ENCODE peak calls at places on chromosomes 16 and 17, in nine cellular contexts. R, D, B, Q, L, X, M, U and F are unnamed samples.
A peak's percentile ranks its signal among the peaks of the same experiment; 100 is the strongest.

GRCh38 chr16:1435921-1436697 is 5.2 kb downstream of the PERCC1 start:
- DNase-seq in R (no peak), D (no peak), B (no peak), Q (no peak), L (no peak), X (no peak), M (no peak), U (no peak), F (no peak)

GRCh38 chr17:40065041-40065770 is 2.4 kb downstream of the THRA start:
- DNase-seq in R (no peak), D (no peak), B (no peak), Q (no peak), L (no peak), X (no peak), M (no peak), U (no peak), F (no peak)

GRCh38 chr17:64732336-64733006 is 70.4 kb upstream of the SMURF2 start:
- DNase-seq in R (no peak), D (no peak), B (no peak), Q (no peak), L (no peak), X (no peak), M (no peak), U (no peak), F (no peak)

GRCh38 chr17:46003907-46004748 is 5.1 kb downstream of the STH start:
- DNase-seq in R (no peak), D (no peak), B (no peak), Q (no peak), L (peak; percentile 92), X (no peak), M (no peak), U (no peak), F (no peak)

GRCh38 chr17:48541574-48542113 is 3.3 kb downstream of the HOXB2 start:
- DNase-seq in R (no peak), D (peak; percentile 25), B (no peak), Q (no peak), L (no peak), X (peak; percentile 19), M (peak; percentile 59), U (no peak), F (peak; percentile 66)

GRCh38 chr16:49281843-49282642 is 405 bp upstream of the CBLN1 start:
- DNase-seq in R (no peak), D (no peak), B (no peak), Q (no peak), L (peak; percentile 72), X (no peak), M (peak; percentile 76), U (no peak), F (peak; percentile 93)

GRCh38 chr17:45225964-45226530 is 4.4 kb downstream of the FMNL1 start:
- DNase-seq in R (no peak), D (peak; percentile 80), B (peak; percentile 89), Q (peak; percentile 79), L (no peak), X (peak; percentile 97), M (peak; percentile 92), U (peak; percentile 99), F (no peak)

GRCh38 chr16:49532873-49533272 is 159.3 kb downstream of the C16orf78 start:
- DNase-seq in R (no peak), D (no peak), B (no peak), Q (no peak), L (no peak), X (no peak), M (no peak), U (no peak), F (no peak)

GRCh38 chr17:44203731-44204452 is 4.2 kb upstream of the ATXN7L3 start:
- DNase-seq in R (no peak), D (peak; percentile 20), B (no peak), Q (no peak), L (peak; percentile 60), X (no peak), M (peak; percentile 43), U (peak; percentile 80), F (peak; percentile 63)

GRCh38 chr17:68511671-68512246 is 471 bp upstream of the PRKAR1A start:
- DNase-seq in R (peak; percentile 55), D (peak; percentile 70), B (peak; percentile 64), Q (peak; percentile 57), L (peak; percentile 91), X (peak; percentile 80), M (peak; percentile 74), U (peak; percentile 74), F (peak; percentile 88)

GRCh38 chr16:84514874-84515835 is 10.7 kb upstream of the MEAK7 start:
- DNase-seq in R (no peak), D (peak; percentile 58), B (peak; percentile 69), Q (peak; percentile 64), L (peak; percentile 19), X (peak; percentile 82), M (peak; percentile 74), U (no peak), F (no peak)

GRCh38 chr17:927611-928461 is 51.7 kb downstream of the NXN start:
- DNase-seq in R (peak; percentile 88), D (no peak), B (no peak), Q (no peak), L (no peak), X (no peak), M (no peak), U (no peak), F (no peak)

GRCh38 chr17:48293319-48294192 is 136.5 kb downstream of the SKAP1 start:
- DNase-seq in R (no peak), D (no peak), B (no peak), Q (no peak), L (peak; percentile 66), X (no peak), M (no peak), U (no peak), F (no peak)

GRCh38 chr16:57724541-57724940 is 11.0 kb upstream of the KATNB1 start:
- DNase-seq in R (no peak), D (no peak), B (no peak), Q (no peak), L (no peak), X (no peak), M (no peak), U (no peak), F (no peak)

GRCh38 chr17:75096082-75096625 is 8.4 kb downstream of the SLC16A5 start:
- DNase-seq in R (no peak), D (no peak), B (no peak), Q (no peak), L (no peak), X (no peak), M (no peak), U (no peak), F (peak; percentile 68)

GRCh38 chr16:87845807-87846619 is 23.3 kb downstream of the SLC7A5 start:
- DNase-seq in R (no peak), D (no peak), B (no peak), Q (no peak), L (no peak), X (no peak), M (no peak), U (no peak), F (no peak)

GRCh38 chr16:68452176-68452575 is 3.9 kb upstream of the SMPD3 start:
- DNase-seq in R (no peak), D (no peak), B (no peak), Q (no peak), L (no peak), X (no peak), M (no peak), U (no peak), F (no peak)

GRCh38 chr17:48592592-48592991 is 987 bp downstream of the HOXB5 start:
- DNase-seq in R (no peak), D (no peak), B (no peak), Q (no peak), L (no peak), X (no peak), M (no peak), U (no peak), F (no peak)

GRCh38 chr17:82458885-82459424 is 414 bp downstream of the NARF start:
- DNase-seq in R (no peak), D (no peak), B (no peak), Q (peak; percentile 27), L (peak; percentile 48), X (no peak), M (no peak), U (no peak), F (no peak)

GRCh38 chr16:46757339-46758050 is 9.4 kb upstream of the MYLK3 start:
- DNase-seq in R (no peak), D (no peak), B (no peak), Q (no peak), L (peak; percentile 29), X (no peak), M (no peak), U (no peak), F (no peak)

GRCh38 chr17:41511130-41511529 is 5.7 kb upstream of the KRT13 start:
- DNase-seq in R (no peak), D (no peak), B (no peak), Q (no peak), L (peak; percentile 34), X (no peak), M (no peak), U (no peak), F (no peak)

GRCh38 chr17:59791603-59792457 is 84.4 kb downstream of the VMP1 start:
- DNase-seq in R (no peak), D (no peak), B (no peak), Q (no peak), L (no peak), X (no peak), M (no peak), U (no peak), F (no peak)

GRCh38 chr17:58402047-58402446 is 15.3 kb downstream of the RNF43 start:
- DNase-seq in R (no peak), D (no peak), B (no peak), Q (no peak), L (no peak), X (no peak), M (no peak), U (peak; percentile 38), F (no peak)

GRCh38 chr17:57955183-57955952 is at the start of gene CUEDC1:
- DNase-seq in R (no peak), D (peak; percentile 10), B (peak; percentile 35), Q (peak; percentile 44), L (peak; percentile 74), X (peak; percentile 63), M (peak; percentile 76), U (peak; percentile 66), F (peak; percentile 61)

GRCh38 chr17:64315032-64315490 is 52.0 kb upstream of the TEX2 start:
- DNase-seq in R (peak; percentile 22), D (no peak), B (no peak), Q (no peak), L (no peak), X (no peak), M (no peak), U (no peak), F (no peak)

GRCh38 chr17:67496286-67496685 is 119.2 kb downstream of the PITPNC1 start:
- DNase-seq in R (peak; percentile 76), D (no peak), B (no peak), Q (no peak), L (no peak), X (no peak), M (no peak), U (no peak), F (no peak)

GRCh38 chr17:67525239-67526135 is 148.4 kb downstream of the PITPNC1 start:
- DNase-seq in R (no peak), D (no peak), B (no peak), Q (no peak), L (peak; percentile 94), X (no peak), M (no peak), U (no peak), F (no peak)

GRCh38 chr17:28252436-28252835 is 66.6 kb upstream of the TMEM97 start:
- DNase-seq in R (peak; percentile 29), D (no peak), B (no peak), Q (no peak), L (no peak), X (no peak), M (no peak), U (no peak), F (no peak)

GRCh38 chr16:2779151-2779920 is 2.3 kb upstream of the ELOB start:
- DNase-seq in R (no peak), D (no peak), B (no peak), Q (no peak), L (no peak), X (no peak), M (no peak), U (no peak), F (no peak)

GRCh38 chr17:45172541-45173286 is 11.0 kb downstream of the HEXIM2 start:
- DNase-seq in R (no peak), D (peak; percentile 43), B (no peak), Q (no peak), L (no peak), X (peak; percentile 42), M (peak; percentile 54), U (peak; percentile 97), F (no peak)

GRCh38 chr17:73184133-73184993 is 8.5 kb upstream of the COG1 start:
- DNase-seq in R (no peak), D (no peak), B (no peak), Q (no peak), L (no peak), X (no peak), M (no peak), U (no peak), F (no peak)